ENCODE peak calls at places on chromosomes 6 and 20, in ten cellular contexts. N is stimulated activated CD4-positive, alpha-beta T cell treated with anti-CD3 and anti-CD28 coated beads, Interleukin-4, amount 100 ng/mL, for 24 hours; F is left cardiac atrium; S is midbrain; O is substantia nigra; L is HL-60; I is HTR-8/SVneo; V is Peyer's patch; C is COLO829; X is GM20000. J is an unnamed sample.

GRCh38 chr6:136037246-136037884 is 185.9 kb downstream of the PDE7B start:
- DNase-seq in N (no peak), I (no peak), L (no peak), O (no peak), X (peak), C (no peak), F (no peak), S (no peak), V (peak), J (no peak)

GRCh38 chr6:7165002-7165735 is 57.4 kb downstream of the RREB1 start:
- DNase-seq in V (no peak), O (no peak), X (no peak), N (no peak), C (no peak), I (no peak), F (no peak), L (peak), S (no peak), J (peak)

GRCh38 chr6:125957845-125958244 is 1.3 kb downstream of the HINT3 start:
- DNase-seq in L (peak), I (peak), C (peak), O (peak), V (no peak), S (peak), X (no peak), F (no peak), N (no peak), J (no peak)

GRCh38 chr6:138162947-138163569 is 1.3 kb downstream of the ARFGEF3 start:
- DNase-seq in F (no peak), V (no peak), O (no peak), S (peak), I (no peak), N (no peak), L (no peak), X (no peak), C (no peak), J (no peak)

GRCh38 chr20:22805219-22805618 is 220.8 kb upstream of the FOXA2 start:
- DNase-seq in V (no peak), O (no peak), X (no peak), F (peak), L (no peak), N (no peak), S (no peak), I (peak), C (no peak), J (peak)

GRCh38 chr6:75863001-75863400 is 114.0 kb downstream of the MYO6 start:
- DNase-seq in X (no peak), C (no peak), I (no peak), V (no peak), F (no peak), L (no peak), N (no peak), O (no peak), S (no peak), J (no peak)

GRCh38 chr20:53149184-53149651 is 177.1 kb downstream of the TSHZ2 start:
- DNase-seq in O (no peak), V (no peak), C (no peak), F (no peak), I (no peak), X (no peak), L (no peak), S (no peak), N (no peak), J (no peak)

GRCh38 chr6:11710221-11710836 is 68.3 kb downstream of the ADTRP start:
- DNase-seq in I (no peak), V (no peak), L (no peak), C (peak), S (no peak), N (peak), O (no peak), X (no peak), F (no peak), J (no peak)

GRCh38 chr20:1467355-1468116 is 887 bp upstream of the NSFL1C start:
- DNase-seq in N (no peak), V (peak), I (no peak), F (peak), L (peak), X (no peak), C (no peak), O (peak), S (peak), J (peak)

GRCh38 chr20:41887500-41887899 is 269.3 kb upstream of the CHD6 start:
- DNase-seq in F (no peak), X (no peak), L (no peak), C (no peak), N (no peak), V (no peak), S (no peak), I (no peak), O (no peak), J (no peak)

GRCh38 chr20:18533978-18534644 is 26.4 kb downstream of the SEC23B start:
- DNase-seq in L (no peak), X (no peak), S (no peak), I (no peak), V (no peak), C (no peak), N (no peak), F (no peak), O (no peak), J (no peak)

GRCh38 chr6:47733879-47734558 is 35.6 kb downstream of the ADGRF4 start:
- DNase-seq in V (no peak), L (peak), O (no peak), X (peak), F (no peak), I (peak), S (no peak), N (no peak), C (peak), J (peak)

GRCh38 chr20:36573798-36574277 is 441 bp downstream of the TGIF2 start:
- DNase-seq in C (peak), L (peak), F (peak), S (peak), N (peak), V (peak), O (no peak), I (no peak), X (peak), J (no peak)

GRCh38 chr6:56664007-56664406 is 21.3 kb upstream of the DST start:
- DNase-seq in N (no peak), O (no peak), C (no peak), I (no peak), S (no peak), X (no peak), V (no peak), L (no peak), F (no peak), J (no peak)

GRCh38 chr6:34414999-34415858 is 10.6 kb downstream of the RPS10 start:
- DNase-seq in L (peak), O (peak), N (peak), F (peak), X (peak), V (no peak), C (peak), I (peak), S (peak), J (peak)

GRCh38 chr6:144217264-144217663 is 66.9 kb downstream of the STX11 start:
- DNase-seq in N (no peak), X (no peak), F (no peak), O (peak), I (no peak), V (no peak), L (peak), S (no peak), C (no peak), J (no peak)